ENCODE peak calls at places on chromosomes 1 and 21, in six cellular contexts. R is IMR-90, W is H1, J is mesenchymal stem cell, F is neuronal stem cell, N is H9. K is an unnamed sample.

GRCh38 chr1:3014041-3014440 is 7.2 kb upstream of the ACTRT2 start:
- DNase-seq in J (no peak), F (no peak), W (no peak), R (no peak), N (no peak), K (no peak)

GRCh38 chr21:25573409-25574206 is 33.7 kb downstream of the MRPL39 start:
- DNase-seq in F (no peak), W (no peak), N (no peak), R (peak), J (peak), K (peak)

GRCh38 chr1:89724369-89725015 is 91.6 kb downstream of the LRRC8C start:
- DNase-seq in R (peak), W (no peak), F (no peak), N (no peak), J (no peak), K (peak)

GRCh38 chr1:96387785-96388184 is 333.8 kb upstream of the PTBP2 start:
- DNase-seq in J (no peak), R (no peak), W (no peak), N (no peak), F (no peak), K (no peak)

GRCh38 chr1:19163261-19163660 is 46.8 kb downstream of the UBR4 start:
- DNase-seq in J (peak), W (no peak), F (no peak), R (peak), N (no peak), K (no peak)

GRCh38 chr1:109979489-109980091 is 5.0 kb upstream of the AHCYL1 start:
- DNase-seq in J (peak), N (no peak), R (peak), W (no peak), F (no peak), K (no peak)

GRCh38 chr1:88399690-88400089 is 284.4 kb upstream of the PKN2 start:
- DNase-seq in J (no peak), N (no peak), F (no peak), W (no peak), R (no peak), K (no peak)

GRCh38 chr1:94025383-94026340 is 95.3 kb downstream of the ABCA4 start:
- DNase-seq in N (no peak), R (peak), W (no peak), J (peak), F (peak), K (peak)

GRCh38 chr1:203148127-203148526 is 20.6 kb downstream of the ADORA1 start:
- DNase-seq in N (peak), W (no peak), J (no peak), R (no peak), F (no peak), K (no peak)

GRCh38 chr1:153567621-153568366 is 2.1 kb upstream of the S100A2 start:
- DNase-seq in R (peak), J (peak), F (no peak), W (no peak), N (peak), K (peak)

GRCh38 chr1:15418811-15419515 is 9.3 kb downstream of the EFHD2 start:
- DNase-seq in R (no peak), N (no peak), F (no peak), J (no peak), W (no peak), K (no peak)

GRCh38 chr1:179939941-179940340 is 14.7 kb upstream of the CEP350 start:
- DNase-seq in N (no peak), J (no peak), R (peak), F (no peak), W (no peak), K (no peak)

GRCh38 chr21:26041441-26042180 is 129.0 kb downstream of the APP start:
- DNase-seq in N (no peak), W (no peak), F (no peak), J (no peak), R (peak), K (no peak)

GRCh38 chr1:52665173-52666020 is 32.4 kb downstream of the SHISAL2A start:
- DNase-seq in W (no peak), F (no peak), J (no peak), N (no peak), R (no peak), K (no peak)

GRCh38 chr1:185157599-185158469 is 867 bp downstream of the SWT1 start:
- DNase-seq in F (peak), J (peak), W (no peak), R (peak), N (no peak), K (no peak)

GRCh38 chr21:36156815-36157670 is at the start of gene DOP1B:
- DNase-seq in N (no peak), R (no peak), F (peak), J (no peak), W (no peak), K (no peak)

GRCh38 chr21:30257773-30258172 is 25.0 kb downstream of the KRTAP24-1 start:
- DNase-seq in R (no peak), J (peak), F (peak), N (peak), W (no peak), K (peak)

GRCh38 chr1:11736746-11737639 is 1.1 kb downstream of the AGTRAP start:
- DNase-seq in J (peak), W (no peak), R (peak), N (peak), F (no peak), K (peak)

GRCh38 chr1:199122532-199123311 is 483.9 kb downstream of the PTPRC start:
- DNase-seq in J (peak), F (no peak), W (no peak), R (peak), N (no peak), K (no peak)

GRCh38 chr1:35557118-35557610 is at the start of gene KIAA0319L:
- DNase-seq in J (no peak), R (peak), W (no peak), N (peak), F (no peak), K (peak)

GRCh38 chr1:49541096-49541752 is 482.5 kb downstream of the AGBL4 start:
- DNase-seq in N (no peak), J (no peak), W (no peak), R (no peak), F (no peak), K (no peak)

GRCh38 chr1:107793896-107794440 is 171.0 kb downstream of the VAV3 start:
- DNase-seq in F (no peak), W (no peak), N (no peak), J (no peak), R (no peak), K (no peak)

GRCh38 chr1:172629170-172629569 is 29.7 kb upstream of the FASLG start:
- DNase-seq in F (no peak), J (no peak), W (no peak), R (no peak), N (no peak), K (no peak)

GRCh38 chr1:228374711-228375577 is 31.7 kb downstream of the TRIM11 start:
- DNase-seq in F (no peak), W (no peak), J (no peak), N (no peak), R (peak), K (no peak)

GRCh38 chr1:26225033-26225831 is 8.8 kb upstream of the CEP85 start:
- DNase-seq in J (peak), R (no peak), F (peak), W (no peak), N (peak), K (peak)

GRCh38 chr1:67735806-67736627 is 51.0 kb downstream of the GADD45A start:
- DNase-seq in R (peak), F (no peak), W (no peak), J (peak), N (no peak), K (no peak)

GRCh38 chr1:235327559-235328270 is at the start of gene ARID4B:
- DNase-seq in N (no peak), F (no peak), R (no peak), J (peak), W (no peak), K (no peak)

GRCh38 chr1:218969021-218969420 is 204.7 kb upstream of the LYPLAL1 start:
- DNase-seq in W (no peak), J (no peak), R (no peak), F (no peak), N (no peak), K (no peak)

GRCh38 chr21:36388835-36389234 is 3.6 kb downstream of the CHAF1B start:
- DNase-seq in R (peak), F (no peak), W (peak), N (peak), J (peak), K (no peak)

GRCh38 chr1:219085082-219085481 is 88.6 kb upstream of the LYPLAL1 start:
- DNase-seq in J (peak), W (no peak), R (peak), N (no peak), F (no peak), K (no peak)

GRCh38 chr1:178025613-178026356 is 55.9 kb upstream of the SEC16B start:
- DNase-seq in J (no peak), N (no peak), F (no peak), W (no peak), R (no peak), K (no peak)

GRCh38 chr1:119865607-119866006 is 30.7 kb downstream of the ADAM30 start:
- DNase-seq in W (no peak), R (peak), N (no peak), F (no peak), J (peak), K (peak)

GRCh38 chr1:15128520-15129313 is 24.8 kb upstream of the TMEM51 start:
- DNase-seq in F (peak), W (peak), N (peak), R (peak), J (peak), K (peak)

DNA sequence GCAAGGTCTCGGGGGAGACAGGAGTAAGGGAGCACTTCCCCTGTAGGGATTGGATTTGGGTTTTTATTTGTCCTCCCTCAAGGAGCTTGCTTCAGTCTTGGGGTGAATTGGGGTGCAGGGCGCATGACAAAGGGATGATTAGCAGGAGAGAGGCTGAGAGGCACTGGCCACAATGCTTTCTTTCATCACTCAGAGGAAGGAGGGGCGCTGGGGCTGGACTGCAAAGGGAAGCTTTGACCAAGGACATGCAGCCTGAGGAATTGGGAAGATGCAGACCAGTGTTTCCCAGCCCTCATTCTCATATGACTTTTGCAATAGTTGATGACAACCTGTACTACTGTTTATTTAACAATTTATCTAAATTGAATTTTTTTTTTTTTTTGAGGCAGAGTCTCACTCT is 34.1 kb upstream of the PDPN start:
- DNase-seq in J (no peak), W (no peak), F (no peak), N (no peak), R (no peak), K (no peak)
- H2AFZ ChIP-seq in J (no peak), W (peak), F (no peak), N (no peak), R (no peak), K (no peak)

DNA sequence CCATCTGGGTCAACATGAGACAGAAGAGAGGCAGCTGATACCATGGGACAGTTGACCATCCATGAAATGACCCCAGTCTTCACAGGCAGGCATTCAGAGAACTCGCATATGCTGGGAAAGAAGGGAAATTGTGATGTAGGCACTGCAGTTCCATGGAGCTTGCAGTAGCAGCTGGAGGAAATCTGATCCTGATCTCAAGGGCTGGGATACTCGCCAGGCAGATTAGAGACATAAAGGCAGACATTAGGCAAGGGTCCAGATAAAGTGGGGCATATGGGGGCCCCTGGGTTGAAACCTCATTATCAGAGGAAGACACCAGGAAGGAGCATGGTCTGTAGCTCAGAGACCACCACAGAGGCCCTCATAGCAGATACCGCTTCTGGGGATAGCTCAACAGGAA is 48.7 kb upstream of the TNR start:
- DNase-seq in W (no peak), F (no peak), N (no peak), R (no peak), J (no peak), K (no peak)
- H2AK5ac ChIP-seq in W (no peak), F (no peak), N (no peak), R (no peak), J (no peak), K (no peak)

GRCh38 chr1:154972517-154973343 is 1.8 kb upstream of the CKS1B start:
- DNase-seq in W (peak), J (peak), N (peak), R (peak), F (peak), K (peak)

GRCh38 chr1:154975409-154976205 is 1.1 kb downstream of the CKS1B start:
- DNase-seq in W (no peak), J (peak), N (no peak), F (no peak), R (peak), K (peak)

GRCh38 chr1:154974086-154974807 is at the start of gene CKS1B:
- DNase-seq in J (peak), R (peak), F (peak), N (peak), W (peak), K (peak)

GRCh38 chr1:154973344-154974085 is 966 bp upstream of the CKS1B start:
- DNase-seq in R (peak), N (peak), J (peak), F (peak), W (peak), K (peak)

GRCh38 chr1:154974808-154975408 is 427 bp downstream of the CKS1B start:
- DNase-seq in F (peak), N (peak), J (peak), W (peak), R (peak), K (peak)
- H2BK5ac ChIP-seq in F (peak), N (no peak), J (peak), W (peak), R (peak), K (peak)

DNA sequence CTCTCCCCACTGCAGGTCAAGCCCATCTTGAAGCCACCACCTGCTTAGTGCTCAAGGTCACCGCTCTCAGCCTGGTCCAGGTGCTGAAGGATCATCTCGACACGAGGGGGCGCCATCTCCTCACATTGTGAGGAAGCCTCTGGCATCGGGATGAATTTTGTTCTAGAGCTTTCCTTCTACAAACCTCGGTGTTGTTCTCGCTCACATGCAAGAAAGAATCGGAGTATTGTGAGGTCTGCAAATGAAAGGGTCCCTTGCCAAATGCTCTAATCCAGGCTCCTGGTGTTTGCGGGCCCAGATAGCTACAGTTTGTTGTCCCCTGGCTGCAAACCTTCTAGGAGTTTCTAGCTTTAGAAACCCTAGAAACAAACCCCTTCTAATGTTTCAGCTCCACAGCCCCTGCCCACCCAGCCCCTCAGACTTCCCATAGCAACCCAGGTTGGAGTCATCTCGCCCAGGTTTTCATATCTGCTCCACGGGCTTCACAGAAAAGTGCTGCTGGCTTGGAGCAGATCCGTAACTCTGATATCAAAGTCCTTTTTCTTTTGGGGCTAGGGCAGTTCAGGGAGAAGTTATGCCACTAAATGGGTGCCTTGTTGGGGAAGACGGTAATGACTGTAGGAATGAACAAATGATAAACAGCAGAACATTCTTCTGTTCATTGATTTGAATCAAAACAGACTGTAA is 8.6 kb upstream of the ATP5PO start:
- DNase-seq in J (peak), W (peak), R (peak), F (peak), N (peak), K (peak)
- H2AFZ ChIP-seq in J (no peak), W (no peak), R (peak), F (peak), N (no peak), K (no peak)

GRCh38 chr1:211928993-211929637 is 98.6 kb upstream of the LPGAT1 start:
- DNase-seq in R (peak), F (no peak), J (peak), W (no peak), N (no peak), K (peak)
- H2AK5ac ChIP-seq in R (no peak), F (no peak), J (no peak), W (no peak), N (no peak), K (no peak)

GRCh38 chr1:234320069-234320468 is 53.2 kb upstream of the COA6 start:
- DNase-seq in R (no peak), W (no peak), J (no peak), N (no peak), F (no peak), K (no peak)
- H2BK5ac ChIP-seq in R (no peak), W (no peak), J (no peak), N (no peak), F (no peak), K (no peak)

GRCh38 chr1:204841798-204842197 is 28.9 kb upstream of the NFASC start:
- DNase-seq in F (no peak), W (no peak), R (no peak), N (no peak), J (no peak), K (no peak)

GRCh38 chr1:204841316-204841715 is 29.3 kb upstream of the NFASC start:
- DNase-seq in J (no peak), R (no peak), F (no peak), W (no peak), N (no peak), K (peak)

GRCh38 chr1:204844326-204844725 is 26.3 kb upstream of the NFASC start:
- DNase-seq in N (no peak), R (no peak), J (no peak), F (no peak), W (no peak), K (peak)

GRCh38 chr1:204842369-204842768 is 28.3 kb upstream of the NFASC start:
- DNase-seq in N (no peak), F (no peak), J (no peak), R (no peak), W (no peak), K (no peak)

DNA sequence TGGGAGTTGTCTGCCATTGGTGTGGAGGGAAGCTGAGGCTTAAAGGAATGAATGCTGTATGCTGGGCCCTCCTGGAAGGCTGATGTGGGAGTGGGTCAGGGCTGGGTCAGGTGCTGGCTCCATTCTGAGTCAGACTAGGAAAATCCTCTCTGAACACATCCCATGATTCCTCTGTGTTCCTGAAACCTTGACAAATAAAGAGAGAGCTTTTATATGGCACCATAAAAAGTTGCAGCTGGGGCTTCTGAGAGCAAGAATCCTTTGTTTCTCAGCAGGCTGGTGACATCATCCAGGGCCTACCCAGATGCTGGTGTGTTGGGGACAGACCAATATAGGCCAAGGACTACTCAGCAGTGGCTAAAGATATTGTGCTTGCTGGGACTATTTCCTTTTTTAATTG is 27.8 kb upstream of the NFASC start:
- DNase-seq in W (no peak), R (no peak), N (no peak), F (no peak), J (no peak), K (peak)
- H2AFZ ChIP-seq in W (no peak), R (no peak), N (no peak), F (no peak), J (no peak), K (no peak)